ENCODE peak calls at places on chromosome 2, in six cellular contexts. One of them, this sample, is unnamed.

GRCh38 chr2:31282634-31283033 is 48.7 kb downstream of the EHD3 start:
- DNase-seq in H54: no peak
- DNase-seq in tibial nerve: no peak
- DNase-seq in HCT116: no peak
- DNase-seq in GM12891: no peak
- DNase-seq in A549: no peak
- DNase-seq in this sample: no peak

GRCh38 chr2:71602115-71602495 is 148.7 kb downstream of the DYSF start:
- DNase-seq in H54: no peak
- DNase-seq in A549: no peak
- DNase-seq in HCT116: no peak
- DNase-seq in tibial nerve: no peak
- DNase-seq in GM12891: no peak
- DNase-seq in this sample: no peak

GRCh38 chr2:213766465-213766891 is 482.2 kb downstream of the SPAG16 start:
- DNase-seq in GM12891: peak
- DNase-seq in tibial nerve: no peak
- DNase-seq in H54: no peak
- DNase-seq in HCT116: no peak
- DNase-seq in A549: no peak
- DNase-seq in this sample: no peak

GRCh38 chr2:3728104-3729054 is 25.0 kb downstream of the DCDC2C start:
- DNase-seq in tibial nerve: peak
- DNase-seq in H54: peak
- DNase-seq in HCT116: peak
- DNase-seq in GM12891: peak
- DNase-seq in A549: peak
- DNase-seq in this sample: no peak

GRCh38 chr2:23497536-23497935 is 112.6 kb downstream of the KLHL29 start:
- DNase-seq in GM12891: no peak
- DNase-seq in HCT116: no peak
- DNase-seq in A549: no peak
- DNase-seq in H54: no peak
- DNase-seq in tibial nerve: no peak
- DNase-seq in this sample: no peak

GRCh38 chr2:17188726-17189125 is 329.5 kb downstream of the RAD51AP2 start:
- DNase-seq in A549: no peak
- DNase-seq in H54: no peak
- DNase-seq in GM12891: no peak
- DNase-seq in HCT116: no peak
- DNase-seq in tibial nerve: no peak
- DNase-seq in this sample: no peak

GRCh38 chr2:55175254-55176093 is 56.6 kb downstream of the CLHC1 start:
- DNase-seq in HCT116: peak
- DNase-seq in tibial nerve: no peak
- DNase-seq in GM12891: peak
- DNase-seq in H54: peak
- DNase-seq in A549: peak
- DNase-seq in this sample: no peak

GRCh38 chr2:200703132-200703925 is 108.4 kb upstream of the BZW1 start:
- DNase-seq in A549: peak
- DNase-seq in GM12891: no peak
- DNase-seq in HCT116: peak
- DNase-seq in tibial nerve: peak
- DNase-seq in H54: peak
- DNase-seq in this sample: no peak

GRCh38 chr2:112661656-112662305 is 16.0 kb downstream of the SLC20A1 start:
- DNase-seq in tibial nerve: no peak
- DNase-seq in HCT116: no peak
- DNase-seq in GM12891: no peak
- DNase-seq in H54: no peak
- DNase-seq in A549: no peak
- DNase-seq in this sample: no peak

GRCh38 chr2:223635080-223635479 is 32.9 kb upstream of the SCG2 start:
- DNase-seq in HCT116: no peak
- DNase-seq in tibial nerve: no peak
- DNase-seq in GM12891: no peak
- DNase-seq in H54: no peak
- DNase-seq in A549: no peak
- DNase-seq in this sample: no peak

GRCh38 chr2:95315801-95316411 is 18.8 kb downstream of the KCNIP3 start:
- DNase-seq in A549: no peak
- DNase-seq in tibial nerve: no peak
- DNase-seq in GM12891: no peak
- DNase-seq in H54: peak
- DNase-seq in HCT116: no peak
- DNase-seq in this sample: no peak

GRCh38 chr2:81389203-81389602 is 1084.7 kb upstream of the LRRTM1 start:
- DNase-seq in HCT116: peak
- DNase-seq in H54: no peak
- DNase-seq in GM12891: no peak
- DNase-seq in A549: no peak
- DNase-seq in tibial nerve: no peak
- DNase-seq in this sample: no peak

GRCh38 chr2:240712121-240712520 is 20.5 kb downstream of the AQP12A start:
- DNase-seq in H54: no peak
- DNase-seq in HCT116: no peak
- DNase-seq in GM12891: no peak
- DNase-seq in tibial nerve: no peak
- DNase-seq in A549: no peak
- DNase-seq in this sample: no peak

GRCh38 chr2:241865957-241866858 is 3.3 kb upstream of the RTP5 start:
- DNase-seq in A549: peak
- DNase-seq in GM12891: no peak
- DNase-seq in HCT116: no peak
- DNase-seq in H54: no peak
- DNase-seq in tibial nerve: no peak
- DNase-seq in this sample: no peak

GRCh38 chr2:9770308-9771100 is 72.8 kb upstream of the TAF1B start:
- DNase-seq in tibial nerve: peak
- DNase-seq in HCT116: peak
- DNase-seq in A549: peak
- DNase-seq in GM12891: peak
- DNase-seq in H54: peak
- DNase-seq in this sample: peak

GRCh38 chr2:18299423-18300212 is 260.8 kb downstream of the RDH14 start:
- DNase-seq in GM12891: no peak
- DNase-seq in tibial nerve: no peak
- DNase-seq in H54: peak
- DNase-seq in HCT116: no peak
- DNase-seq in A549: peak
- DNase-seq in this sample: no peak

GRCh38 chr2:235692671-235693171 is 198.9 kb downstream of the AGAP1 start:
- DNase-seq in A549: no peak
- DNase-seq in tibial nerve: no peak
- DNase-seq in HCT116: no peak
- DNase-seq in GM12891: no peak
- DNase-seq in H54: no peak
- DNase-seq in this sample: no peak

GRCh38 chr2:126822115-126822514 is 76.6 kb upstream of the TEX51 start:
- DNase-seq in HCT116: no peak
- DNase-seq in H54: no peak
- DNase-seq in GM12891: no peak
- DNase-seq in tibial nerve: no peak
- DNase-seq in A549: no peak
- DNase-seq in this sample: no peak

DNA sequence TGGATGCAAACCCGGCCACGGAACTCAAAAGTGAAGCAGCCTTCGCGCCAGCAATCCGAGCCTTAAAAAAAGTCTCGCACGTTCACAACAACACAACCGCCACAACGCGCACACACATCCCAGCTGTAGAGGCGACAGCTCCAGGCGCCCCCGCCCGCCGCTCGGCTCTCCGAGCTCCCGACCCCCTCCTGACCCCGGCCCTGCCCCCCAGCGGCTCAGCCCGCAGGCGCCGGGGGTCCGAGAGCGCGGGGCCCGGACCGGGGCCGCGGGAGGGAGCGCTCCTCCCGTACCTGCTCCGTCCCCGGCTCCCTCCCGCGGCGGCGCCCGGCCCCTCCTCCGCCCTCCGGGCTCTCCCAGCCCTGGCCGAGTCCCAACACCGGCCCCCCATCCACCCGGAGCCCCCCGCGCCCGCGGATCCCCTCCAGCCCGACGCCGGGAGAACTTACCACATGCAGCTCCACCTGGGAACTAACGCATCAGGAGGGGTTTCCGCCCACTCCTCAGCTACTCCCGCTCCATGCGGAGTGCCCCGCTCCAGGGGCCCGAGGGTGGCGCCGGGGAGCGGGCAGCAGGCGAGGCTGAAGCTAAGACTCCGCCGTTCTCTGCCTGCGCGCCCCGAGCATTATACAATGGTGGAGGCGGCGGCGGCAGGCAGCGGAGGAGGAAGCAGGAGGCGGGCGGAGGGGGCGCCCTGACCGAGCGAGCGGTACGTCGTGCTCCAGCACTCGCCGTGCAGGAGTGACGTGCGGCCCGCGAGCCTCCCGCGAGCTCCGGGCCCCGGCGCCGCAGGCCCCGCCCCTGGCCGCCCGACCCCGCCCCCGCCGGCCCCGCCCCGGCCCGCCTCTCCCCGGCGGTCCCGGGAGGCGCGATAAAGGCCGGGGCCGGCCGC is at the start of gene SERTAD2:
- DNase-seq in tibial nerve: peak
- DNase-seq in H54: peak
- DNase-seq in GM12891: peak
- DNase-seq in A549: peak
- DNase-seq in HCT116: no peak
- DNase-seq in this sample: peak
- TF ChIP-seq POLR2A in tibial nerve: peak
- TF ChIP-seq POLR2A in H54: peak
- TF ChIP-seq POLR2A in GM12891: peak
- TF ChIP-seq POLR2A in A549: peak
- TF ChIP-seq POLR2A in HCT116: peak
- TF ChIP-seq POLR2A in this sample: peak

GRCh38 chr2:74421248-74421870 is at the start of the genes C2orf81 and WDR54:
- DNase-seq in tibial nerve: peak
- DNase-seq in HCT116: peak
- DNase-seq in GM12891: peak
- DNase-seq in A549: peak
- DNase-seq in H54: peak
- DNase-seq in this sample: peak

GRCh38 chr2:74425523-74425922 is 4.0 kb downstream of the WDR54 start:
- DNase-seq in H54: peak
- DNase-seq in tibial nerve: no peak
- DNase-seq in A549: no peak
- DNase-seq in HCT116: no peak
- DNase-seq in GM12891: no peak
- DNase-seq in this sample: no peak

GRCh38 chr2:74424995-74425406 is 3.5 kb downstream of the WDR54 start:
- DNase-seq in A549: no peak
- DNase-seq in H54: no peak
- DNase-seq in GM12891: no peak
- DNase-seq in tibial nerve: no peak
- DNase-seq in HCT116: no peak
- DNase-seq in this sample: no peak

GRCh38 chr2:74424139-74424992 is 2.8 kb downstream of the WDR54 start:
- DNase-seq in H54: no peak
- DNase-seq in HCT116: no peak
- DNase-seq in GM12891: no peak
- DNase-seq in A549: no peak
- DNase-seq in tibial nerve: no peak
- DNase-seq in this sample: no peak

DNA sequence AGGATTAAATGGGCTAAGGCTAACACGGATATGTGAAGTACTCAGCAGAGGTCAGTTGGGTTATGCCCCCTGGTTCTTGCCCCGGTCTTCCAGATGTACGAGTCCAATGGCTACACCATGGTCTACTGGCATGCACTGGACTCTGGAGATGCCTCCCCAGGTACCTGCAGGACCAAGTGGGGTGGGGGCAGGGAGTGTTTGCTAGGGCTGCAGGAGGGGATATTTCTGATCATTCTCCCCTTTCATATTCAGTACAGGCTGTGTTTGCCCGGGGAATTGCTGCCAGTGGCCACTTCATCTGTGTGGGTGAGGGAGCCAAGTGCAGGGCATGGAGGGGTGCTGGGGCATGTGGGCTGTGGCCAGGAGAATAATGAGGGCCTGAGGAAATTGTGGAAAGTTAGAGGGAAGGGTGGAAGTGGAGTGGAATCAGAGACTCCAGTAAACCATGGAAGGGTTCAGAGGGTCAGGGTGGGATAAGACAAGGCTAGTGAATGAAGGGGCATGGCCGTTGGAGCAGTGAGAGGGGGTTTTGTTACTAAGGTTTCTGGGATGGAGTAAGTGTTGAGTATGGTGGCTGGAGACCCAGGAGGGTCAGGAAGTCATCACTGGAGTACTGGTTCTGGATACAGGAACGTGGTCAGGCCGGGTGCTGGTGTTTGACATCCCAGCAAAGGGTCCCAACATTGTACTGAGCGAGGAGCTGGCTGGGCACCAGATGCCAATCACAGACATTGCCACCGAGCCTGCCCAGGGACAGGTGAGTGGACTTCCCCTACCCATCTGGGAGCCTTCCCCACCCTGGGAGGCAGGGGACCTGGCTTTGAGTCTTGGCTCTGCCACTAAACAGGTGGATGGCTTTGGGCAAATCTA is 1.9 kb downstream of the WDR54 start:
- DNase-seq in A549: no peak
- DNase-seq in tibial nerve: no peak
- DNase-seq in H54: no peak
- DNase-seq in HCT116: no peak
- DNase-seq in GM12891: no peak
- DNase-seq in this sample: no peak
- TF ChIP-seq POLR2A in A549: no peak
- TF ChIP-seq POLR2A in tibial nerve: peak
- TF ChIP-seq POLR2A in H54: no peak
- TF ChIP-seq POLR2A in HCT116: no peak
- TF ChIP-seq POLR2A in GM12891: no peak
- TF ChIP-seq POLR2A in this sample: no peak

GRCh38 chr2:134142341-134142738 is 111.5 kb upstream of the MGAT5 start:
- DNase-seq in HCT116: no peak
- DNase-seq in tibial nerve: no peak
- DNase-seq in GM12891: no peak
- DNase-seq in H54: no peak
- DNase-seq in A549: no peak
- DNase-seq in this sample: no peak
- TF ChIP-seq POLR2A in HCT116: no peak
- TF ChIP-seq POLR2A in tibial nerve: no peak
- TF ChIP-seq POLR2A in GM12891: no peak
- TF ChIP-seq POLR2A in H54: no peak
- TF ChIP-seq POLR2A in A549: no peak
- TF ChIP-seq POLR2A in this sample: no peak

GRCh38 chr2:85539361-85540130 is 578 bp downstream of the MAT2A start:
- DNase-seq in A549: peak
- DNase-seq in H54: no peak
- DNase-seq in tibial nerve: peak
- DNase-seq in GM12891: no peak
- DNase-seq in HCT116: no peak
- DNase-seq in this sample: peak
- TF ChIP-seq POLR2A in A549: no peak
- TF ChIP-seq POLR2A in H54: peak
- TF ChIP-seq POLR2A in tibial nerve: no peak
- TF ChIP-seq POLR2A in GM12891: no peak
- TF ChIP-seq POLR2A in HCT116: no peak
- TF ChIP-seq POLR2A in this sample: no peak